ENCODE peak calls at places on chromosomes 5 and 9, in eight cellular contexts. K is suprapubic skin, H is upper lobe of right lung, W is brain microvascular endothelial cell, Q is GM13976, Z is endodermal cell, P is HFFc6, I is GM13977. D is an unnamed sample.
A peak's percentile ranks its signal among the peaks of the same experiment; 100 is the strongest.

GRCh38 chr9:93315960-93316359 is 132.0 kb downstream of the WNK2 start:
- DNase-seq in Z (no peak), W (no peak), I (no peak), H (no peak), Q (no peak), P (no peak), K (no peak), D (no peak)

GRCh38 chr5:58133631-58134296 is 326.1 kb downstream of the PLK2 start:
- DNase-seq in Z (no peak), W (no peak), H (no peak), P (peak; percentile 82), K (no peak), Q (no peak), I (no peak), D (no peak)

GRCh38 chr5:140324834-140325195 is 21.6 kb downstream of the HBEGF start:
- DNase-seq in W (peak; percentile 68), H (no peak), P (peak; percentile 41), Z (no peak), Q (no peak), K (no peak), I (no peak), D (no peak)

GRCh38 chr9:96293481-96293880 is 8.5 kb downstream of the HSD17B3 start:
- DNase-seq in P (no peak), Z (no peak), I (no peak), K (no peak), W (peak; percentile 33), Q (no peak), H (no peak), D (no peak)

GRCh38 chr5:16819522-16820167 is 116.4 kb downstream of the MYO10 start:
- DNase-seq in W (peak; percentile 71), I (no peak), H (no peak), K (no peak), Q (no peak), Z (no peak), P (peak; percentile 92), D (no peak)

GRCh38 chr9:81499021-81499454 is 190.3 kb downstream of the TLE1 start:
- DNase-seq in Q (no peak), Z (no peak), I (no peak), P (peak; percentile 68), H (no peak), K (no peak), W (peak; percentile 28), D (no peak)

GRCh38 chr5:151070449-151070848 is 10.4 kb downstream of the TNIP1 start:
- DNase-seq in P (no peak), Z (no peak), H (no peak), Q (peak; percentile 6), K (no peak), W (no peak), I (no peak), D (no peak)

GRCh38 chr9:86626802-86627201 is 272.6 kb upstream of the TUT7 start:
- DNase-seq in W (no peak), K (no peak), Z (no peak), H (no peak), I (no peak), Q (no peak), P (no peak), D (no peak)

GRCh38 chr5:122316652-122317051 is 4.6 kb downstream of the SNCAIP start:
- DNase-seq in Q (no peak), H (no peak), W (no peak), Z (no peak), P (no peak), I (no peak), K (no peak), D (no peak)

GRCh38 chr5:82221020-82221419 is 57.1 kb downstream of the RPS23 start:
- DNase-seq in W (no peak), I (no peak), Z (peak; percentile 45), H (no peak), Q (no peak), K (no peak), P (no peak), D (no peak)
- TF ChIP-seq CTCF in W (no peak), I (no peak), Z (no peak), H (no peak), Q (no peak), K (no peak), P (no peak), D (no peak)

GRCh38 chr9:114120192-114121014 is 21.3 kb upstream of the KIF12 start:
- DNase-seq in I (no peak), K (no peak), Q (no peak), W (no peak), Z (peak; percentile 26), P (no peak), H (peak; percentile 12), D (peak; percentile 14)
- TF ChIP-seq CTCF in I (no peak), K (no peak), Q (no peak), W (no peak), Z (no peak), P (no peak), H (no peak), D (no peak)

GRCh38 chr9:33255006-33255405 is 9.5 kb downstream of the BAG1 start:
- DNase-seq in K (no peak), Z (no peak), W (no peak), I (no peak), H (no peak), Q (no peak), P (no peak), D (no peak)

GRCh38 chr9:33257276-33257675 is 7.2 kb downstream of the BAG1 start:
- DNase-seq in Z (no peak), H (no peak), K (no peak), P (no peak), W (no peak), Q (no peak), I (no peak), D (no peak)

GRCh38 chr9:33254211-33254610 is 10.3 kb downstream of the BAG1 start:
- DNase-seq in W (no peak), Z (no peak), Q (no peak), K (no peak), H (no peak), P (no peak), I (no peak), D (no peak)

GRCh38 chr9:33256236-33256635 is 8.3 kb downstream of the BAG1 start:
- DNase-seq in K (no peak), I (no peak), W (no peak), Z (no peak), Q (no peak), H (no peak), P (no peak), D (no peak)

DNA sequence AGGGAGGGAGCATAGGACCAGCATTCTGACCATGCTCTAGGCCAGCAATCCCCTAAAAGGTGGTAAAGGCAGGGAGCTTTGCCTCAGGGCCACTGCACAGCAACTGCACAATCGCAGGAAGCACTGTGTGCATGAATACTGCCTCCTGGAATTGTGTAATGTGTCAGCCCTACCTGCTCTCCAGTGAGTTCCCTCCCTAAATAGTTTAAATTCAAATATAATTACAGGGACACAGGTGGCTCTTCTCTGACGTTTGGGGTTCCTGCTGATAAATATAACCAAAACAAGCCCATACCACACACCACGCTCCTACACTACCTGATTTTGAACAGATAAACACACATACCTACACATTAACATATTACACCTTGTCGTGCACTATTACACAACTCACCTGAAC is 9.0 kb downstream of the BAG1 start:
- DNase-seq in I (no peak), K (no peak), Q (no peak), Z (no peak), H (no peak), W (no peak), P (no peak), D (no peak)
- TF ChIP-seq CTCF in I (no peak), K (no peak), Q (no peak), Z (no peak), H (no peak), W (no peak), P (no peak), D (no peak)

GRCh38 chr9:35033101-35033500 is 39.3 kb downstream of the VCP start:
- DNase-seq in H (no peak), P (no peak), Q (no peak), W (no peak), I (no peak), K (no peak), Z (no peak), D (no peak)

DNA sequence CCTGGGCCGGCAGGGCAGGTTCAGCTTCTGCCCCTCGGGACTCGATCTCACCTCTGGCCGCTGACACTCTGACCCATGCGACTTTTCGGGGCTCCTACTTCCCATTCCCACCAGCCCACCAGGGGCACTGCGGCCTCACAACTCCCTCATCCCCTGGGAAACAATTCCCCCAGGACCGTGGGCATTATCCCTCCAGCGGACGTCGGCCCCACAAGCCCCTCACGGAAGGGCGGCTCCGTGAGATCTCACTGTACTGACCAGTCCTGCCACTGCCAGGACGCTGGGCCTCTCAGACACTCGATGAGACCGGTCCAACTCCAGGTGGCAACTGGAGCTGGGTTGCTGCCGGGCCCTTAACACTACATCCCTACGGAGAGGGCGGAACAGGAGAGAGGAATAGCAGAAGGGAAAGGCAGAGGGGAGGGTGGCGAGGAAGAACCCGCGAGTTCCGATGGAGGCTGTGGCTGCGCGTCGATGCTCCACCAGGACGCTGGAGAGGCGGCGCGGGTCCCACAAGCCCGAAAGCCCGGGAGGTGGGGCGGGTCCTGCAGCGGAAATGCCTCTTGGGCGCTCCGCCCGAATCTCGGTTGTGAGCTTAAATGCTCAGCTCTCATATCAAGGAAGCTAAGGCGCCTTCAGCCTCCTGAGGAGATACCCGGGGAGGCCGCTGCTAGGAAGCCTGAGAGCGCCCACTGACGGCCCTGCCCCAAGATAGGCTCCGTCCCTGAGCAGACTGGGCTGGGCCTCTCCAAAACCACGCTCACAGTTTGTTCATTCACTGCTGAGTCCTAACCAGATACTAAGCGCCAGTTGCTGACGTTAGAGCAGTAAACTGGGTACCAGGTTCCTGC is 36.3 kb downstream of the VCP start:
- DNase-seq in W (peak; percentile 51), P (no peak), H (peak; percentile 79), Q (no peak), I (peak; percentile 35), K (peak; percentile 82), Z (peak; percentile 63), D (no peak)
- TF ChIP-seq CTCF in W (no peak), P (no peak), H (no peak), Q (no peak), I (no peak), K (no peak), Z (peak; percentile 29), D (no peak)

D was measured in Calu3.